ENCODE peak calls at places on chromosomes 13 and 19, in eight cellular contexts. V is head of caudate nucleus, J is NCI-H510A treated with DMSO at 0.1 percent for 48 hours, C is uterus, T is AG04450, D is astrocyte, I is WTC11, Y is posterior cingulate gyrus. W is an unnamed sample.

GRCh38 chr19:28307460-28307859 is 905.5 kb downstream of the UQCRFS1 start:
- DNase-seq in V (no peak), J (no peak), C (no peak), T (no peak), D (peak), I (no peak), Y (no peak), W (no peak)

GRCh38 chr13:49549289-49549688 is 36.1 kb downstream of the RCBTB1 start:
- DNase-seq in V (no peak), J (no peak), C (no peak), T (no peak), D (no peak), I (peak), Y (no peak), W (no peak)

GRCh38 chr13:30718661-30719520 is 16.5 kb upstream of the ALOX5AP start:
- DNase-seq in V (no peak), J (no peak), C (no peak), T (peak), D (peak), I (no peak), Y (no peak), W (no peak)

GRCh38 chr13:67071918-67072598 is 158.1 kb downstream of the PCDH9 start:
- DNase-seq in V (no peak), J (no peak), C (no peak), T (no peak), D (no peak), I (no peak), Y (no peak), W (no peak)

GRCh38 chr19:1449467-1450442 is at the start of gene APC2:
- DNase-seq in V (peak), J (no peak), C (no peak), T (no peak), D (no peak), I (peak), Y (peak), W (peak)

GRCh38 chr19:50401505-50402450 is 17.0 kb upstream of the SPIB start:
- DNase-seq in V (no peak), J (no peak), C (no peak), T (no peak), D (no peak), I (no peak), Y (no peak), W (no peak)

GRCh38 chr19:41495589-41495988 is 52.6 kb downstream of the ERICH4 start:
- DNase-seq in V (no peak), J (no peak), C (no peak), T (no peak), D (no peak), I (no peak), Y (no peak), W (no peak)

GRCh38 chr13:24360106-24360505 is 50.7 kb downstream of the C1QTNF9 start:
- DNase-seq in V (no peak), J (no peak), C (no peak), T (no peak), D (no peak), I (no peak), Y (no peak), W (no peak)

GRCh38 chr19:2087621-2088100 is 8.5 kb downstream of the MOB3A start:
- DNase-seq in V (no peak), J (no peak), C (no peak), T (no peak), D (no peak), I (no peak), Y (no peak), W (no peak)

GRCh38 chr13:32582991-32583390 is 3.3 kb upstream of the PDS5B start:
- DNase-seq in V (no peak), J (no peak), C (no peak), T (no peak), D (no peak), I (no peak), Y (no peak), W (no peak)

W was measured in K562.